ENCODE peak calls at places on chromosomes 5 and 9, in five cellular contexts. T is cardiac fibroblast; U is effector memory CD4-positive, alpha-beta T cell; Z is activated gamma-delta T cell treated with Interleukin-2 at 50 U/mL for 16 hours; G is spleen. V is an unnamed sample.

GRCh38 chr9:129487658-129488483 is 133.0 kb downstream of the C9orf50 start:
- DNase-seq in T (peak), U (peak), Z (peak), G (peak), V (peak)

GRCh38 chr5:34053133-34053532 is 10.1 kb upstream of the C1QTNF3 start:
- DNase-seq in T (peak), U (no peak), Z (no peak), G (no peak), V (no peak)

GRCh38 chr5:175417384-175417783 is 26.6 kb downstream of the DRD1 start:
- DNase-seq in T (no peak), U (no peak), Z (no peak), G (no peak), V (no peak)

GRCh38 chr5:140042551-140043507 is at the start of gene NRG2:
- DNase-seq in T (peak), U (peak), Z (peak), G (peak), V (peak)

GRCh38 chr5:96080557-96080956 is 118.9 kb upstream of the ELL2 start:
- DNase-seq in T (peak), U (no peak), Z (no peak), G (no peak), V (no peak)

GRCh38 chr5:111280282-111280901 is 56.2 kb downstream of the CAMK4 start:
- DNase-seq in T (no peak), U (no peak), Z (no peak), G (no peak), V (peak)

GRCh38 chr5:60586307-60586901 is 113.6 kb downstream of the DEPDC1B start:
- DNase-seq in T (peak), U (no peak), Z (no peak), G (no peak), V (no peak)

GRCh38 chr5:14029185-14029584 is 84.7 kb upstream of the DNAH5 start:
- DNase-seq in T (no peak), U (no peak), Z (no peak), G (no peak), V (no peak)

GRCh38 chr9:117334101-117334500 is 80.8 kb downstream of the ASTN2 start:
- DNase-seq in T (no peak), U (no peak), Z (no peak), G (no peak), V (no peak)

GRCh38 chr9:34430843-34431437 is 27.4 kb downstream of the FAM219A start:
- DNase-seq in T (peak), U (no peak), Z (no peak), G (no peak), V (peak)

GRCh38 chr9:93960971-93961841 is 6.1 kb upstream of the BARX1 start:
- DNase-seq in T (no peak), U (no peak), Z (no peak), G (no peak), V (no peak)

GRCh38 chr9:115808108-115808507 is 345.5 kb upstream of the PAPPA start:
- DNase-seq in T (peak), U (no peak), Z (no peak), G (no peak), V (no peak)

GRCh38 chr5:176714067-176714466 is 66.8 kb downstream of the TSPAN17 start:
- DNase-seq in T (no peak), U (no peak), Z (no peak), G (no peak), V (no peak)

GRCh38 chr5:61319388-61320146 is 12.5 kb upstream of the ZSWIM6 start:
- DNase-seq in T (no peak), U (no peak), Z (no peak), G (no peak), V (no peak)

GRCh38 chr5:61630908-61631307 is 298.9 kb downstream of the ZSWIM6 start:
- DNase-seq in T (no peak), U (no peak), Z (no peak), G (no peak), V (no peak)